ENCODE peak calls at places on chromosomes 13 and 19, in four cellular contexts. One of them, this sample, is unnamed.
A peak's percentile ranks its signal among the peaks of the same experiment; 100 is the strongest.

GRCh38 chr19:54179921-54180452 is 7.0 kb upstream of the TMC4 start:
- DNase-seq in cardiac muscle cell: peak; percentile 89
- DNase-seq in Peyer's patch: peak; percentile 72
- DNase-seq in NCI-H1092 treated with DMSO at 0.1 percent for 48 hours: no peak
- DNase-seq in this sample: peak; percentile 72

GRCh38 chr13:59774511-59774911 is 389.2 kb downstream of the DIAPH3 start:
- DNase-seq in cardiac muscle cell: no peak
- DNase-seq in NCI-H1092 treated with DMSO at 0.1 percent for 48 hours: no peak
- DNase-seq in Peyer's patch: no peak
- DNase-seq in this sample: no peak

GRCh38 chr19:558770-559439 is 13.5 kb upstream of the BSG start:
- DNase-seq in Peyer's patch: no peak
- DNase-seq in cardiac muscle cell: no peak
- DNase-seq in NCI-H1092 treated with DMSO at 0.1 percent for 48 hours: no peak
- DNase-seq in this sample: peak; percentile 40

GRCh38 chr13:76894401-76895110 is 8.4 kb upstream of the KCTD12 start:
- DNase-seq in cardiac muscle cell: no peak
- DNase-seq in Peyer's patch: no peak
- DNase-seq in NCI-H1092 treated with DMSO at 0.1 percent for 48 hours: no peak
- DNase-seq in this sample: no peak

GRCh38 chr19:40921005-40921897 is 39.2 kb upstream of the CYP2A7 start:
- DNase-seq in NCI-H1092 treated with DMSO at 0.1 percent for 48 hours: no peak
- DNase-seq in Peyer's patch: peak; percentile 78
- DNase-seq in cardiac muscle cell: peak; percentile 26
- DNase-seq in this sample: peak; percentile 65

GRCh38 chr19:49850487-49851342 is at the start of gene PTOV1:
- DNase-seq in Peyer's patch: peak; percentile 95
- DNase-seq in NCI-H1092 treated with DMSO at 0.1 percent for 48 hours: peak; percentile 84
- DNase-seq in cardiac muscle cell: peak; percentile 96
- DNase-seq in this sample: peak; percentile 94

GRCh38 chr19:19059018-19059836 is 4.6 kb upstream of the SLC25A42 start:
- DNase-seq in NCI-H1092 treated with DMSO at 0.1 percent for 48 hours: no peak
- DNase-seq in cardiac muscle cell: no peak
- DNase-seq in Peyer's patch: no peak
- DNase-seq in this sample: no peak

GRCh38 chr19:35724560-35724959 is 6.8 kb downstream of the KMT2B start:
- DNase-seq in cardiac muscle cell: no peak
- DNase-seq in NCI-H1092 treated with DMSO at 0.1 percent for 48 hours: no peak
- DNase-seq in Peyer's patch: no peak
- DNase-seq in this sample: no peak

GRCh38 chr19:12672744-12673143 is 6.1 kb downstream of the WDR83 start:
- DNase-seq in Peyer's patch: peak; percentile 45
- DNase-seq in NCI-H1092 treated with DMSO at 0.1 percent for 48 hours: no peak
- DNase-seq in cardiac muscle cell: no peak
- DNase-seq in this sample: no peak

GRCh38 chr19:8396185-8396562 is 6.0 kb downstream of the RAB11B start:
- DNase-seq in NCI-H1092 treated with DMSO at 0.1 percent for 48 hours: no peak
- DNase-seq in Peyer's patch: no peak
- DNase-seq in cardiac muscle cell: no peak
- DNase-seq in this sample: no peak